ENCODE peak calls at places on chromosomes 11 and 22, in four cellular contexts. Z, N, D and M are unnamed samples.

GRCh38 chr22:20060700-20061480 is 19.2 kb upstream of the DGCR8 start:
- DNase-seq in Z (no peak), N (no peak), D (no peak), M (no peak)

GRCh38 chr22:38202437-38203089 is 769 bp downstream of the MAFF start:
- DNase-seq in Z (peak; percentile 87), N (peak; percentile 89), D (peak; percentile 27), M (peak; percentile 88)

GRCh38 chr11:65410936-65411680 is 11.5 kb upstream of the NEAT1 start:
- DNase-seq in Z (no peak), N (no peak), D (no peak), M (no peak)

GRCh38 chr22:17966403-17966717 is 58.0 kb downstream of the MICAL3 start:
- DNase-seq in Z (no peak), N (no peak), D (no peak), M (no peak)

GRCh38 chr11:3341298-3341697 is 37.6 kb downstream of the ZNF195 start:
- DNase-seq in Z (peak; percentile 79), N (no peak), D (peak; percentile 49), M (peak; percentile 45)

GRCh38 chr11:75191330-75191717 is 40.4 kb downstream of the SLCO2B1 start:
- DNase-seq in Z (no peak), N (no peak), D (no peak), M (no peak)

GRCh38 chr11:123122341-123122740 is 60.4 kb upstream of the HSPA8 start:
- DNase-seq in Z (no peak), N (no peak), D (no peak), M (no peak)

GRCh38 chr11:123093686-123094085 is 31.8 kb upstream of the HSPA8 start:
- DNase-seq in Z (no peak), N (no peak), D (no peak), M (no peak)

GRCh38 chr11:46491661-46492331 is 100.2 kb upstream of the CHRM4 start:
- DNase-seq in Z (no peak), N (no peak), D (no peak), M (no peak)

GRCh38 chr11:19276859-19277808 is 36.4 kb upstream of the E2F8 start:
- DNase-seq in Z (no peak), N (no peak), D (no peak), M (no peak)

GRCh38 chr22:44486538-44486937 is 11.5 kb downstream of the RTL6 start:
- DNase-seq in Z (no peak), N (no peak), D (no peak), M (no peak)

GRCh38 chr11:36492724-36493304 is 17.3 kb downstream of the TRAF6 start:
- DNase-seq in Z (no peak), N (no peak), D (no peak), M (no peak)

GRCh38 chr11:9347100-9347499 is 32.7 kb upstream of the TMEM41B start:
- DNase-seq in Z (no peak), N (no peak), D (no peak), M (no peak)

GRCh38 chr22:35330258-35330861 is 30.7 kb downstream of the TOM1 start:
- DNase-seq in Z (peak; percentile 38), N (peak; percentile 85), D (peak; percentile 29), M (no peak)

GRCh38 chr22:39181778-39182177 is 29.3 kb upstream of the CBX7 start:
- DNase-seq in Z (no peak), N (peak; percentile 10), D (no peak), M (no peak)

GRCh38 chr11:65553301-65554001 is 4.7 kb downstream of the LTBP3 start:
- DNase-seq in Z (no peak), N (no peak), D (peak; percentile 62), M (no peak)

DNA sequence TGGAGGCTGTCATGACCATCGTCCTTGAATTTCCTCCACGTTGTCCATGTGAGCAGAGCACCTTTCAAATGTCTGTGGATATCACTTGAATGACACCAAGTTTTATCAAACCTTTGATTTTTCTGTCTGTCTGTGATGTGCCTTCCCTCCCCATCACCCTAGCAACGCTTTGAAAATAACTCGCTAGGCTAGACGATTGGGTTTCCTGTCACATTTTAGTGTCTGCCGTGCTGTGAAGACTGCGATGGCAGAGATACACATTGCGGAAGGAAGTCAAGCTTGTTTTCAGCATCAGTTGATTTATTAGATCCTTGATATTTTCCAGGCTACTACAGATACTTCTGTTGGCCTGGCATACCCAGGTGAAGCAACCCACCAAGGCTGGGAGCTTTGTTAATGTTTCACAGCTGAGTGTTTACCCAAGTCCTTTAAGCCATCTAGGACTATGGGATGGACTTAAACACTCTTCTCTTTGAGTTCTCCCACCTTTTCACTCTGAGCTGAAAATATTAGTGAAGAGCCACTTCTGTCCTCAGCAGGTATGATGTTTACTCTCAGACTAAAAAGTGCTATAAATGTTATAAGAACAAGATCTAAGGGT is 93.7 kb upstream of the CD44 start:
- DNase-seq in Z (peak; percentile 22), N (no peak), D (peak; percentile 68), M (no peak)
- H3K27ac ChIP-seq in Z (no peak overlapping the region), N (no peak overlapping the region), D (peak overlapping the region; percentile 77), M (no peak overlapping the region)

GRCh38 chr11:70220920-70221319 is 17.8 kb downstream of the FADD start:
- DNase-seq in Z (no peak), N (no peak), D (no peak), M (no peak)
- H3K27ac ChIP-seq in Z (no peak overlapping the region), N (no peak overlapping the region), D (no peak overlapping the region), M (no peak overlapping the region)

GRCh38 chr11:96254854-96255253 is 88.1 kb downstream of the MAML2 start:
- DNase-seq in Z (no peak), N (no peak), D (no peak), M (no peak)

GRCh38 chr11:96257036-96257435 is 86.0 kb downstream of the MAML2 start:
- DNase-seq in Z (no peak), N (no peak), D (no peak), M (no peak)

GRCh38 chr11:96257972-96258951 is 84.7 kb downstream of the MAML2 start:
- DNase-seq in Z (no peak), N (no peak), D (peak; percentile 41), M (no peak)

GRCh38 chr11:96256604-96257003 is 86.4 kb downstream of the MAML2 start:
- DNase-seq in Z (no peak), N (no peak), D (no peak), M (no peak)

GRCh38 chr11:96256213-96256580 is 86.8 kb downstream of the MAML2 start:
- DNase-seq in Z (no peak), N (no peak), D (no peak), M (no peak)
- H3K27ac ChIP-seq in Z (no peak overlapping the region), N (no peak overlapping the region), D (peak overlapping the region; percentile 13), M (peak overlapping the region; percentile 86)

GRCh38 chr11:77470971-77471370 is 2.9 kb downstream of the PAK1 start:
- DNase-seq in Z (no peak), N (no peak), D (no peak), M (no peak)

GRCh38 chr11:77470504-77470903 is 3.4 kb downstream of the PAK1 start:
- DNase-seq in Z (no peak), N (no peak), D (no peak), M (no peak)

GRCh38 chr11:77468527-77468926 is 5.4 kb downstream of the PAK1 start:
- DNase-seq in Z (no peak), N (no peak), D (no peak), M (no peak)

GRCh38 chr11:77467233-77467632 is 6.7 kb downstream of the PAK1 start:
- DNase-seq in Z (no peak), N (no peak), D (no peak), M (no peak)

GRCh38 chr11:77467993-77468392 is 5.9 kb downstream of the PAK1 start:
- DNase-seq in Z (no peak), N (no peak), D (no peak), M (no peak)
- H3K27ac ChIP-seq in Z (no peak overlapping the region), N (no peak overlapping the region), D (no peak overlapping the region), M (no peak overlapping the region)